ENCODE peak calls at places on chromosomes 16 and 17, in six cellular contexts. T is uterus, H is hepatocyte, S is prostate gland, I is cardiac muscle cell, K is AG10803. W is an unnamed sample.
A peak's percentile ranks its signal among the peaks of the same experiment; 100 is the strongest.

GRCh38 chr16:2846511-2847310 is 11.3 kb downstream of the PRSS22 start:
- DNase-seq in T (no peak), H (peak; percentile 65), S (no peak), I (no peak), K (peak; percentile 78), W (peak; percentile 81)

GRCh38 chr16:86357950-86358349 is 152.4 kb upstream of the FOXF1 start:
- DNase-seq in T (no peak), H (no peak), S (no peak), I (no peak), K (no peak), W (no peak)

GRCh38 chr17:15513058-15513858 is 45.8 kb upstream of the CDRT4 start:
- DNase-seq in T (no peak), H (no peak), S (no peak), I (no peak), K (peak; percentile 63), W (no peak)

GRCh38 chr17:38925263-38925995 is at the start of gene LASP1NB:
- DNase-seq in T (peak; percentile 69), H (no peak), S (no peak), I (peak; percentile 41), K (peak; percentile 27), W (no peak)

GRCh38 chr17:70527364-70527888 is 358.1 kb downstream of the KCNJ2 start:
- DNase-seq in T (no peak), H (no peak), S (no peak), I (no peak), K (no peak), W (no peak)

GRCh38 chr17:40323731-40324650 is 15.0 kb downstream of the RARA start:
- DNase-seq in T (no peak), H (no peak), S (no peak), I (no peak), K (peak; percentile 72), W (no peak)

GRCh38 chr17:39144414-39144813 is 7.0 kb downstream of the PLXDC1 start:
- DNase-seq in T (peak; percentile 97), H (peak; percentile 62), S (peak; percentile 83), I (no peak), K (peak; percentile 96), W (peak; percentile 85)

GRCh38 chr16:28502290-28502689 is 4.3 kb downstream of the IL27 start:
- DNase-seq in T (no peak), H (no peak), S (no peak), I (no peak), K (no peak), W (no peak)

GRCh38 chr17:68197091-68197996 is 50.5 kb upstream of the AMZ2 start:
- DNase-seq in T (no peak), H (peak; percentile 25), S (no peak), I (no peak), K (no peak), W (no peak)

GRCh38 chr17:71168083-71168741 is 952.6 kb upstream of the SOX9 start:
- DNase-seq in T (no peak), H (peak; percentile 10), S (no peak), I (peak; percentile 12), K (no peak), W (no peak)

GRCh38 chr16:74725641-74726040 is 25.0 kb upstream of the MLKL start:
- DNase-seq in T (no peak), H (no peak), S (no peak), I (no peak), K (no peak), W (no peak)

GRCh38 chr17:75108193-75108592 is 1.6 kb upstream of the ARMC7 start:
- DNase-seq in T (no peak), H (no peak), S (no peak), I (no peak), K (no peak), W (no peak)

GRCh38 chr17:75109047-75109406 is 742 bp upstream of the ARMC7 start:
- DNase-seq in T (no peak), H (no peak), S (no peak), I (no peak), K (no peak), W (no peak)

GRCh38 chr17:75111777-75112176 is 2.0 kb downstream of the ARMC7 start:
- DNase-seq in T (no peak), H (no peak), S (no peak), I (no peak), K (no peak), W (no peak)

GRCh38 chr17:75109407-75110236 is at the start of gene ARMC7:
- DNase-seq in T (peak; percentile 86), H (peak; percentile 95), S (peak; percentile 83), I (peak; percentile 93), K (peak; percentile 76), W (peak; percentile 67)

GRCh38 chr17:75110307-75110937 is 653 bp downstream of the ARMC7 start:
- DNase-seq in T (peak; percentile 35), H (no peak), S (no peak), I (peak; percentile 35), K (peak; percentile 18), W (no peak)
- TF ChIP-seq CTCF in T (no peak), H (no peak), S (no peak), I (no peak), K (no peak), W (no peak)

GRCh38 chr17:7043195-7043543 is 723 bp downstream of the SLC16A11 start:
- DNase-seq in T (no peak), H (no peak), S (no peak), I (no peak), K (no peak), W (no peak)

GRCh38 chr17:7041607-7042506 is 2.0 kb downstream of the SLC16A11 start:
- DNase-seq in T (no peak), H (peak; percentile 63), S (no peak), I (no peak), K (no peak), W (no peak)

GRCh38 chr17:7043544-7044268 is at the start of gene SLC16A11:
- DNase-seq in T (peak; percentile 40), H (peak; percentile 78), S (no peak), I (no peak), K (peak; percentile 25), W (no peak)

GRCh38 chr17:7045492-7046126 is 1.7 kb upstream of the SLC16A11 start:
- DNase-seq in T (no peak), H (peak; percentile 81), S (peak; percentile 55), I (peak; percentile 67), K (peak; percentile 81), W (peak; percentile 84)

DNA sequence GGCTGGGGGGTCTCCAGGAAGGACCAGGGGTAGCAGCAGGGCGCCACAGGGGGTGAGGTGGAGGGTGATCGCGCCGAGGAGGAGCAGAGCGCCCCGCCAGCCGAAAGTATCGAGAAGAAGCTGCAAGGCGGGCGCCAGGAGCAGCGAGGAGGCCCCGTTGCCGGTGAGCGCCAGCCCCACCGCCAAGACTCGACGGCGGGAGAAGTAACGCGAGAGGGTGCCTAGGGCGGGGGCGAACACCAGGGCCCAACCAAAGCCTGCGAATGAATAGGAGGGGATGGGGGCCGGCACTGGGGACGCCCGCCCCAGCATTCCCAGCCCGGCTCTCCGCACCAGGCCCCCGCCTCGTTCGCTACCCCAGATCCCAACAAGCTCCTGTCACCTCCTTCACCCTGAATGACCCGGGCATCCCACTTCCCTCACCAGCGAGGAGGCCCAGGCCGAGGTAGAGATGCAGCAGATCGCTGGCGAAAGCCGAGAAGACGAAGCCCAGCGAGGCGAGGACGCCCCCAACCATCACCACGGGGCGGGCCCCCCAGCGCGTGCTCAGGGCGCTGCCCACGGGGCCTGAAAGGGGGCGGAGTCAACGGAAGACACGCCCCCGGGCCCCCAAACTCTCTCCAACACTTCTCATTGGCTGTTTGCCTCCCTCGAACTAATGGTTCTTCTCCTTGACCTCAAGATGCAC is 1.2 kb downstream of the SLC16A11 start:
- DNase-seq in T (no peak), H (no peak), S (no peak), I (no peak), K (no peak), W (no peak)
- H3K4me3 ChIP-seq in T (no peak overlapping the region), H (peak overlapping the region; percentile 51), S (peak overlapping the region; percentile 21), I (peak overlapping the region; percentile 14), K (peak overlapping the region; percentile 53), W (peak overlapping the region; percentile 31)

DNA sequence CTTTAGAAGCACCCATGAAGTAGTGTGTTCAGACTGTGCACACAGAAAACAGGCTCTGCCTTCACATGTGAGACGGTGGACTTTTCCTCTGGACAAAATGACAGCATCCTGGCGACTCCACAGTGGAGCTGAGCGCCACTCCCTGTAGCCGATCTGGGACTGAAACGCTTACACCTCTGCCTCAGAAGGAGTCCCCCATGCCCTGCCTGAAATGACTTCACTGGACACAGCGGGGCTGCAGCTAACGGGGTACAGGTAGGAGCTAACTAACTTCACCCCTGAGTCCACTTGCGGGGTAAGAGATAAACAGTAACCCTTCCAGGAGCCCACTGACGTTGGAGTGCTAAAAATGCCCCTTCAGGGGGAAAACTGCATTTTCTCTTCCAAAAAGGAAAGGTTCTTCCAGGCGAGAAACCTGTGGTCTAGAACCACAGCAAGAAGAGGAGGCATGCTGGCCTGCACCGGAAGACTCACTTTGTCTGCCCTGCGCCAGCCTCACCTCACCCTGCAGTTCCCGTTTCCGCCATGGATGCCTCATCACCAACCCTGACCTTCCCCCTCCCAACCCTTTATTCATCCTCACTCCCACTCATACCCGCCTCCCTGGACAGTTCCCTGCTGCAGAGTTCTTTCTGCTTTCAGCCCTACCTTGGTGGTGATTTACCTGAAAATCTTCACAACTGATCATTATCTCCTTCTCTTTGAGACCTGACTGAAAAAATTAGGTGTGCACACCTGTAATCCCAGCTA is 19.4 kb upstream of the ENDOV start:
- DNase-seq in T (no peak), H (no peak), S (no peak), I (no peak), K (no peak), W (no peak)
- TF ChIP-seq CTCF in T (no peak), H (no peak), S (no peak), I (no peak), K (no peak), W (no peak)

GRCh38 chr17:42783778-42784138 is 3.3 kb downstream of the WNK4 start:
- DNase-seq in T (no peak), H (no peak), S (no peak), I (no peak), K (no peak), W (no peak)

GRCh38 chr17:42780816-42781638 is 617 bp downstream of the WNK4 start:
- DNase-seq in T (no peak), H (no peak), S (no peak), I (peak; percentile 26), K (no peak), W (no peak)

GRCh38 chr17:42783062-42783777 is 2.8 kb downstream of the WNK4 start:
- DNase-seq in T (no peak), H (no peak), S (no peak), I (no peak), K (peak; percentile 78), W (peak; percentile 89)

GRCh38 chr17:42781639-42782401 is 1.4 kb downstream of the WNK4 start:
- DNase-seq in T (no peak), H (no peak), S (peak; percentile 45), I (no peak), K (no peak), W (no peak)

DNA sequence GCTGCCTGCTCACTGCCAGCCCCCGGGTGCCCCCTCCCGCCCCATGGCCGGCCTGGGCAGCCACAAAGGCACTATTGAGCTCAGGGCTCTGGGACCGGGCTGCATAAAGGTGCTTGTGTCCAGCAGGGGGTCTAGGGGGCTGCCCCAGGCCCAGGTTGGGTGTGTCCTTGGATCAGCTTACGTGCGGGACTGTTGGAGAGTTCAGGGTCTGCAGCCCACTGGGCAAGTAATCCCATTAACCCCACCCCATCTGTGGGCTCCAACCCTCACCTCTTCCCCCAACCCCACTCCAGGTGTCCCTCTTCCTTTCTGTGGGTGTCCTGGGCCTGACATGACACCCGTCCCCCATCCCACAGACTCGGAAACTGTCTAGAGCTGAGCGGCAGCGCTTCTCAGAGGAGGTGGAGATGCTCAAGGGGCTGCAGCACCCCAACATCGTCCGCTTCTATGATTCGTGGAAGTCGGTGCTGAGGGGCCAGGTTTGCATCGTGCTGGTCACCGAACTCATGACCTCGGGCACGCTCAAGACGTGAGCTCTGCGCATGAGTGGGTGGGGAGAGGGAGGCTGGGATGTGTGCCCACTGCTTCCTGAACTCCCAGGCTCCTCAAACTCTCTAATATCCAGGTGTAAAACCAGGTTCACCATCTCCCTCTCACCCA is 2.1 kb downstream of the WNK4 start:
- DNase-seq in T (no peak), H (no peak), S (no peak), I (no peak), K (no peak), W (no peak)
- H3K4me3 ChIP-seq in T (no peak overlapping the region), H (no peak overlapping the region), S (peak overlapping the region; percentile 52), I (no peak overlapping the region), K (peak overlapping the region; percentile 78), W (no peak overlapping the region)